ENCODE peak calls at places on chromosome 17, in six cellular contexts. T is EH; B is HEK293T; S is midbrain; F is CD8-positive, alpha-beta memory T cell; A is neural crest cell. D is an unnamed sample.

GRCh38 chr17:78442648-78443128 is 64.2 kb downstream of the PGS1 start:
- DNase-seq in T (peak), B (no peak), S (no peak), F (no peak), A (no peak), D (no peak)

GRCh38 chr17:6110592-6110991 is 40.4 kb downstream of the WSCD1 start:
- DNase-seq in T (no peak), B (no peak), S (no peak), F (no peak), A (no peak), D (no peak)

GRCh38 chr17:30000755-30001257 is 59.4 kb downstream of the EFCAB5 start:
- DNase-seq in T (no peak), B (no peak), S (no peak), F (no peak), A (no peak), D (peak)

GRCh38 chr17:48816774-48817590 is at the start of gene TTLL6:
- DNase-seq in T (peak), B (peak), S (peak), F (peak), A (peak), D (peak)

GRCh38 chr17:50469671-50470305 is 1.1 kb upstream of the CHAD start:
- DNase-seq in T (no peak), B (no peak), S (no peak), F (no peak), A (no peak), D (no peak)

GRCh38 chr17:79047923-79048825 is 24.2 kb downstream of the C1QTNF1 start:
- DNase-seq in T (no peak), B (no peak), S (no peak), F (no peak), A (no peak), D (no peak)

GRCh38 chr17:37480427-37480826 is 9.3 kb upstream of the DUSP14 start:
- DNase-seq in T (no peak), B (no peak), S (no peak), F (no peak), A (no peak), D (no peak)

GRCh38 chr17:36845916-36846315 is 91.4 kb upstream of the LHX1 start:
- DNase-seq in T (no peak), B (no peak), S (no peak), F (no peak), A (no peak), D (no peak)

GRCh38 chr17:1180958-1181768 is 1.4 kb upstream of the ABR start:
- DNase-seq in T (no peak), B (no peak), S (no peak), F (no peak), A (no peak), D (no peak)

D was measured in T47D.